ENCODE peak calls at places on chromosomes 16 and 17, in nine cellular contexts. One of them, this sample, is unnamed.

GRCh38 chr17:20155258-20156195 is 146.4 kb downstream of the SPECC1 start:
- DNase-seq in cardiac muscle cell: peak; percentile 98
- DNase-seq in tibial artery: peak; percentile 97
- DNase-seq in heart left ventricle: peak; percentile 98
- DNase-seq in mammary epithelial cell: peak; percentile 99
- DNase-seq in pancreas: peak; percentile 98
- DNase-seq in ovary: peak; percentile 98
- DNase-seq in body of pancreas: peak; percentile 100
- DNase-seq in DND-41: peak; percentile 96
- DNase-seq in this sample: peak; percentile 96

GRCh38 chr16:16033208-16033717 is 83.8 kb downstream of the ABCC1 start:
- DNase-seq in cardiac muscle cell: no peak
- DNase-seq in tibial artery: no peak
- DNase-seq in heart left ventricle: no peak
- DNase-seq in mammary epithelial cell: no peak
- DNase-seq in pancreas: no peak
- DNase-seq in ovary: no peak
- DNase-seq in body of pancreas: no peak
- DNase-seq in DND-41: peak; percentile 36
- DNase-seq in this sample: no peak

GRCh38 chr17:29114141-29114540 is 66.1 kb downstream of the MYO18A start:
- DNase-seq in cardiac muscle cell: no peak
- DNase-seq in tibial artery: no peak
- DNase-seq in heart left ventricle: no peak
- DNase-seq in mammary epithelial cell: no peak
- DNase-seq in pancreas: no peak
- DNase-seq in ovary: no peak
- DNase-seq in body of pancreas: no peak
- DNase-seq in DND-41: no peak
- DNase-seq in this sample: no peak

GRCh38 chr17:2595200-2595599 is 1.7 kb downstream of the PAFAH1B1 start:
- DNase-seq in cardiac muscle cell: no peak
- DNase-seq in tibial artery: no peak
- DNase-seq in heart left ventricle: no peak
- DNase-seq in mammary epithelial cell: no peak
- DNase-seq in pancreas: no peak
- DNase-seq in ovary: no peak
- DNase-seq in body of pancreas: no peak
- DNase-seq in DND-41: no peak
- DNase-seq in this sample: no peak

GRCh38 chr17:64125937-64126336 is 4.0 kb downstream of the ERN1 start:
- DNase-seq in cardiac muscle cell: no peak
- DNase-seq in tibial artery: no peak
- DNase-seq in heart left ventricle: no peak
- DNase-seq in mammary epithelial cell: no peak
- DNase-seq in pancreas: no peak
- DNase-seq in ovary: no peak
- DNase-seq in body of pancreas: no peak
- DNase-seq in DND-41: no peak
- DNase-seq in this sample: no peak

GRCh38 chr16:3951861-3952332 is 71.4 kb upstream of the CREBBP start:
- DNase-seq in cardiac muscle cell: no peak
- DNase-seq in tibial artery: no peak
- DNase-seq in heart left ventricle: no peak
- DNase-seq in mammary epithelial cell: no peak
- DNase-seq in pancreas: no peak
- DNase-seq in ovary: no peak
- DNase-seq in body of pancreas: no peak
- DNase-seq in DND-41: no peak
- DNase-seq in this sample: no peak

GRCh38 chr16:31093132-31093703 is 1.4 kb downstream of the VKORC1 start:
- DNase-seq in cardiac muscle cell: peak; percentile 10
- DNase-seq in tibial artery: no peak
- DNase-seq in heart left ventricle: peak; percentile 30
- DNase-seq in mammary epithelial cell: peak; percentile 50
- DNase-seq in pancreas: peak; percentile 45
- DNase-seq in ovary: no peak
- DNase-seq in body of pancreas: no peak
- DNase-seq in DND-41: no peak
- DNase-seq in this sample: no peak

GRCh38 chr16:73390936-73391335 is 343.0 kb upstream of the ZFHX3 start:
- DNase-seq in cardiac muscle cell: no peak
- DNase-seq in tibial artery: no peak
- DNase-seq in heart left ventricle: no peak
- DNase-seq in mammary epithelial cell: no peak
- DNase-seq in pancreas: no peak
- DNase-seq in ovary: no peak
- DNase-seq in body of pancreas: no peak
- DNase-seq in DND-41: no peak
- DNase-seq in this sample: no peak

GRCh38 chr16:70252355-70252988 is 732 bp upstream of the EXOSC6 start:
- DNase-seq in cardiac muscle cell: peak; percentile 9
- DNase-seq in tibial artery: no peak
- DNase-seq in heart left ventricle: no peak
- DNase-seq in mammary epithelial cell: no peak
- DNase-seq in pancreas: no peak
- DNase-seq in ovary: no peak
- DNase-seq in body of pancreas: no peak
- DNase-seq in DND-41: no peak
- DNase-seq in this sample: no peak

GRCh38 chr17:15663176-15663575 is 20.9 kb downstream of the TRIM16 start:
- DNase-seq in cardiac muscle cell: no peak
- DNase-seq in tibial artery: no peak
- DNase-seq in heart left ventricle: no peak
- DNase-seq in mammary epithelial cell: no peak
- DNase-seq in pancreas: no peak
- DNase-seq in ovary: no peak
- DNase-seq in body of pancreas: no peak
- DNase-seq in DND-41: no peak
- DNase-seq in this sample: no peak

DNA sequence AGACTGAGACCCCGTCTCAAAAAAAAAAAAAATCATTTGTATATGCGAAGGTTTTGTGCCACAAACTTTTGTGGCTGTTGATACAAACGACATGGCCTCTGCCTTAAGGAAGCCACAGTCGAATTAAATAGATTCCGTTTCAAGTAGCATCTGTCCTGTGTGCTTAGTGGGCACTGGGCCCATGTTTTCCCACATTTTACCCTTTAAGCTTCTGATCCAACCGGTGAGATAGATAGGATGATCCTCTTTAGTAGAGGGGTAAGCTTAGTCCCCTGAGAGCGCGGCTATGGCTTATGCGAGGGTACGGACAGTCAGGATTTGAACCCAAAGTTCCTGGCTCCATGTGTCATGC is 776 bp upstream of the TMEM219 start:
- DNase-seq in cardiac muscle cell: no peak
- DNase-seq in tibial artery: peak; percentile 51
- DNase-seq in heart left ventricle: no peak
- DNase-seq in mammary epithelial cell: no peak
- DNase-seq in pancreas: no peak
- DNase-seq in ovary: no peak
- DNase-seq in body of pancreas: no peak
- DNase-seq in DND-41: no peak
- DNase-seq in this sample: no peak
- H3K27ac ChIP-seq in cardiac muscle cell: no peak overlapping the region
- H3K27ac ChIP-seq in tibial artery: peak overlapping the region; percentile 91
- H3K27ac ChIP-seq in heart left ventricle: peak overlapping the region; percentile 95
- H3K27ac ChIP-seq in mammary epithelial cell: peak overlapping the region; percentile 43
- H3K27ac ChIP-seq in pancreas: peak overlapping the region; percentile 58
- H3K27ac ChIP-seq in ovary: peak overlapping the region; percentile 75
- H3K27ac ChIP-seq in body of pancreas: peak overlapping the region; percentile 72
- H3K27ac ChIP-seq in DND-41: peak overlapping the region; percentile 88
- H3K27ac ChIP-seq in this sample: peak overlapping the region; percentile 93

DNA sequence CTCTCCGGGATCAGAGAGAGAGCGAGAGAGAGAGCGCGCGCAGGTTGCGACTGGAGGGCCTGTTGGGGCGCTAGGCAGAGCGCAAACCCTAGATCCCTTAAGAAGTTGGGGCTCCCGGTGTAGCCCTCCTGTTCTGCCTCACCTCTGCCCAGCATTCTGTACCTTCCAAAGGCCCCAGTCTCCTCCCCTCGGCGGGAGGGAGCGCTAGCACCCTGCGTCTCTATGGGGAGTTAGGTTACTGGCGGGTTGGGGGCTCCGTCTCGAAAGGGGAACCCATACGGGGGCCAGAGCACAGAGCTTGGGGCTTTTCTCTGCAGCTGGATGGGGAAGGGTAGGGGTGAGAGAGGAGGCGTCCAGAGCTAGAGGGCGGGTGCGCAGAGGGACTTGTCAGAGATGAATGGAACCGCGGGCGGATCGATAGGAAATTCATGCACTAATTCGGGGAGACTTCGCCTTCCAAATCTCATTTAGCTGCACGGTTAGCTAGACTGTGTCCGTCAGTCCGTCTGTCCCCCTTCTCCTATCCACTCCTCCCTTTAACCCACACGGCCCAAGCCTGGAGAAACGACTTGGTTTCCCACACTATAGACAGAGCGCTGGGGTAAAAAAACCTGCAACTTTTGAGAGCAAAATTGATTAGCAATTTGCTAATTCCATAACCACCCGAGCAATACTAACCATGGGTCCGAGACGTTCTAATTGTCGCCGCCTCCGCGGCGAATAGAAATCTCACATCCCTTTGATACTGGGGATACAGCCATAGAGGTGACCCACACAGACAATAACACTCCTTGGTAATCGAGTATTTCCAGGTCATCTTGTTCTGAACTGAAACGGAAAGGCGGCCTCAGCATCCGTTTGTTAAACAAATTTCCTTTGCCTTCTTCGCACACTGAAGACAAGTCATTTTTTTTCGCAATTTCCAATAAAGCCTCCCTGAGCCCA is 738 bp upstream of the HOXB4 start:
- DNase-seq in cardiac muscle cell: no peak
- DNase-seq in tibial artery: no peak
- DNase-seq in heart left ventricle: no peak
- DNase-seq in mammary epithelial cell: peak; percentile 36
- DNase-seq in pancreas: no peak
- DNase-seq in ovary: no peak
- DNase-seq in body of pancreas: no peak
- DNase-seq in DND-41: no peak
- DNase-seq in this sample: no peak
- TF ChIP-seq CTCF in cardiac muscle cell: no peak
- TF ChIP-seq CTCF in tibial artery: no peak
- TF ChIP-seq CTCF in heart left ventricle: no peak
- TF ChIP-seq CTCF in mammary epithelial cell: no peak
- TF ChIP-seq CTCF in pancreas: no peak
- TF ChIP-seq CTCF in ovary: no peak
- TF ChIP-seq CTCF in body of pancreas: no peak
- TF ChIP-seq CTCF in DND-41: no peak
- TF ChIP-seq CTCF in this sample: no peak

GRCh38 chr16:49912688-49913087 is 56.8 kb upstream of the ZNF423 start:
- DNase-seq in cardiac muscle cell: no peak
- DNase-seq in tibial artery: no peak
- DNase-seq in heart left ventricle: no peak
- DNase-seq in mammary epithelial cell: no peak
- DNase-seq in pancreas: no peak
- DNase-seq in ovary: no peak
- DNase-seq in body of pancreas: no peak
- DNase-seq in DND-41: no peak
- DNase-seq in this sample: no peak

GRCh38 chr16:49911430-49911829 is 55.5 kb upstream of the ZNF423 start:
- DNase-seq in cardiac muscle cell: no peak
- DNase-seq in tibial artery: no peak
- DNase-seq in heart left ventricle: no peak
- DNase-seq in mammary epithelial cell: no peak
- DNase-seq in pancreas: peak; percentile 0
- DNase-seq in ovary: no peak
- DNase-seq in body of pancreas: no peak
- DNase-seq in DND-41: no peak
- DNase-seq in this sample: no peak

GRCh38 chr16:49914697-49915096 is 58.8 kb upstream of the ZNF423 start:
- DNase-seq in cardiac muscle cell: no peak
- DNase-seq in tibial artery: no peak
- DNase-seq in heart left ventricle: no peak
- DNase-seq in mammary epithelial cell: no peak
- DNase-seq in pancreas: peak; percentile 5
- DNase-seq in ovary: no peak
- DNase-seq in body of pancreas: no peak
- DNase-seq in DND-41: no peak
- DNase-seq in this sample: no peak

DNA sequence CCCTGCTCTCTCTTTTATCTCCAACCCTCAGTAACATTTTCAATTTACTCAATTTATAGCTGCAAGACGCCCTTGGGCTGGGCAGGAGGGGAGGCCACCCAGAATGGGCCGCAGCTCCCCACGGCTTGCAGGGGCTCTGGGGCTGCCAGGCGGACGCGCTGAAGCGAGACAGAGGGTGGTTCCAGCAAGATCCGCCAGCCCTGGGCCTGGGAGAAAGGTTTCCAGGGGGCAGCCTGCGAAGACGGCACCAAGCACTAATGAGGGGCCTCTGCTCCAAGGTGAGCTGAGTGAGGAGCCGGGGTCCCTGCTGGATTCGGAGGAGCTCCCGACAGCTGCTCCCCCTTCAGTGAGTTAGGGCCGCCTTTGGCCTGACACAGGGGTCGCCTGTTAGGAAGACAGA is 54.8 kb upstream of the ZNF423 start:
- DNase-seq in cardiac muscle cell: no peak
- DNase-seq in tibial artery: no peak
- DNase-seq in heart left ventricle: no peak
- DNase-seq in mammary epithelial cell: no peak
- DNase-seq in pancreas: peak; percentile 30
- DNase-seq in ovary: no peak
- DNase-seq in body of pancreas: no peak
- DNase-seq in DND-41: no peak
- DNase-seq in this sample: no peak
- H3K36me3 ChIP-seq in cardiac muscle cell: no peaks in the 10 kb centered on the region
- H3K36me3 ChIP-seq in tibial artery: no peaks in the 10 kb centered on the region
- H3K36me3 ChIP-seq in heart left ventricle: no peaks in the 10 kb centered on the region
- H3K36me3 ChIP-seq in mammary epithelial cell: no peaks in the 10 kb centered on the region
- H3K36me3 ChIP-seq in pancreas: no peaks in the 10 kb centered on the region
- H3K36me3 ChIP-seq in ovary: no peaks in the 10 kb centered on the region
- H3K36me3 ChIP-seq in body of pancreas: no peaks in the 10 kb centered on the region
- H3K36me3 ChIP-seq in DND-41: no peaks in the 10 kb centered on the region
- H3K36me3 ChIP-seq in this sample: no peaks in the 10 kb centered on the region

GRCh38 chr16:64158941-64159588 is 962.8 kb downstream of the CDH11 start:
- DNase-seq in cardiac muscle cell: no peak
- DNase-seq in tibial artery: no peak
- DNase-seq in heart left ventricle: no peak
- DNase-seq in mammary epithelial cell: no peak
- DNase-seq in pancreas: no peak
- DNase-seq in ovary: no peak
- DNase-seq in body of pancreas: no peak
- DNase-seq in DND-41: no peak
- DNase-seq in this sample: no peak

GRCh38 chr16:64147941-64148340 is 973.9 kb downstream of the CDH11 start:
- DNase-seq in cardiac muscle cell: no peak
- DNase-seq in tibial artery: no peak
- DNase-seq in heart left ventricle: no peak
- DNase-seq in mammary epithelial cell: no peak
- DNase-seq in pancreas: no peak
- DNase-seq in ovary: no peak
- DNase-seq in body of pancreas: no peak
- DNase-seq in DND-41: no peak
- DNase-seq in this sample: no peak

GRCh38 chr16:64152010-64152767 is 969.7 kb downstream of the CDH11 start:
- DNase-seq in cardiac muscle cell: no peak
- DNase-seq in tibial artery: no peak
- DNase-seq in heart left ventricle: no peak
- DNase-seq in mammary epithelial cell: no peak
- DNase-seq in pancreas: no peak
- DNase-seq in ovary: no peak
- DNase-seq in body of pancreas: no peak
- DNase-seq in DND-41: no peak
- DNase-seq in this sample: no peak

GRCh38 chr16:64150193-64150592 is 971.7 kb downstream of the CDH11 start:
- DNase-seq in cardiac muscle cell: no peak
- DNase-seq in tibial artery: no peak
- DNase-seq in heart left ventricle: no peak
- DNase-seq in mammary epithelial cell: no peak
- DNase-seq in pancreas: no peak
- DNase-seq in ovary: no peak
- DNase-seq in body of pancreas: no peak
- DNase-seq in DND-41: no peak
- DNase-seq in this sample: no peak

GRCh38 chr16:64153718-64154117 is 968.1 kb downstream of the CDH11 start:
- DNase-seq in cardiac muscle cell: no peak
- DNase-seq in tibial artery: no peak
- DNase-seq in heart left ventricle: no peak
- DNase-seq in mammary epithelial cell: peak; percentile 37
- DNase-seq in pancreas: no peak
- DNase-seq in ovary: no peak
- DNase-seq in body of pancreas: no peak
- DNase-seq in DND-41: no peak
- DNase-seq in this sample: no peak
- H3K27ac ChIP-seq in cardiac muscle cell: no peak overlapping the region
- H3K27ac ChIP-seq in tibial artery: no peak overlapping the region
- H3K27ac ChIP-seq in heart left ventricle: no peak overlapping the region
- H3K27ac ChIP-seq in mammary epithelial cell: no peak overlapping the region
- H3K27ac ChIP-seq in pancreas: no peak overlapping the region
- H3K27ac ChIP-seq in ovary: no peak overlapping the region
- H3K27ac ChIP-seq in body of pancreas: no peak overlapping the region
- H3K27ac ChIP-seq in DND-41: no peak overlapping the region
- H3K27ac ChIP-seq in this sample: no peak overlapping the region